ENCODE peak calls at places on chromosomes 11 and 22, in six cellular contexts. J is T-cell, H is foreskin fibroblast, U is activated T-cell treated with anti-CD3 and anti-CD28 coated beads for 48 hours, R is GM23338, W is chondrocyte. C is an unnamed sample.

GRCh38 chr11:133545199-133545709 is 13.0 kb upstream of the OPCML start:
- DNase-seq in J (no peak), H (no peak), U (no peak), R (peak; percentile 66), W (no peak), C (no peak)

GRCh38 chr11:100776212-100776896 is 89.3 kb downstream of the ARHGAP42 start:
- DNase-seq in J (no peak), H (peak; percentile 13), U (no peak), R (no peak), W (no peak), C (peak; percentile 18)

GRCh38 chr22:37186997-37187522 is 987 bp downstream of the C1QTNF6 start:
- DNase-seq in J (no peak), H (no peak), U (no peak), R (no peak), W (peak; percentile 36), C (no peak)

GRCh38 chr22:27668828-27669797 is 132.4 kb downstream of the MN1 start:
- DNase-seq in J (no peak), H (peak; percentile 63), U (no peak), R (peak; percentile 7), W (peak; percentile 94), C (no peak)

GRCh38 chr22:21568207-21569075 is 927 bp downstream of the UBE2L3 start:
- DNase-seq in J (peak; percentile 22), H (peak; percentile 55), U (no peak), R (peak; percentile 50), W (no peak), C (no peak)

GRCh38 chr11:43933608-43934358 is 8.7 kb upstream of the C11orf96 start:
- DNase-seq in J (no peak), H (peak; percentile 77), U (no peak), R (no peak), W (no peak), C (no peak)

GRCh38 chr11:130131957-130132850 is 27.4 kb upstream of the ST14 start:
- DNase-seq in J (peak; percentile 40), H (peak; percentile 78), U (peak; percentile 21), R (peak; percentile 87), W (no peak), C (peak; percentile 52)

GRCh38 chr11:61072316-61073109 is 29.8 kb upstream of the CD5 start:
- DNase-seq in J (no peak), H (no peak), U (no peak), R (no peak), W (no peak), C (no peak)

GRCh38 chr22:29574762-29575450 is 6.0 kb downstream of the NIPSNAP1 start:
- DNase-seq in J (no peak), H (no peak), U (no peak), R (no peak), W (no peak), C (no peak)

GRCh38 chr22:48575567-48576332 is 1251.9 kb downstream of the BRD1 start:
- DNase-seq in J (no peak), H (no peak), U (no peak), R (no peak), W (no peak), C (no peak)

GRCh38 chr11:111696556-111696955 is 69.6 kb downstream of the PPP2R1B start:
- DNase-seq in J (no peak), H (peak; percentile 75), U (no peak), R (no peak), W (no peak), C (peak; percentile 73)

GRCh38 chr22:46043339-46043738 is 66.4 kb upstream of the WNT7B start:
- DNase-seq in J (no peak), H (no peak), U (no peak), R (no peak), W (peak; percentile 33), C (no peak)

GRCh38 chr22:40157546-40157945 is 20.2 kb upstream of the TNRC6B start:
- DNase-seq in J (no peak), H (no peak), U (no peak), R (no peak), W (no peak), C (no peak)